ENCODE peak calls at places on chromosomes 11 and 22, in eight cellular contexts. P is NCI-H1694; L is stimulated activated CD8-positive, alpha-beta memory T cell treated with anti-CD3 and anti-CD28 coated beads, Interleukin-15, amount 100 ng/mL, for 4 hours; K is right lobe of liver; S is coronary artery; A is mammary epithelial cell; V is T follicular helper cell; M is T-helper 2 cell. U is an unnamed sample.

GRCh38 chr11:46367244-46367915 is 14.1 kb upstream of the MDK start:
- DNase-seq in S (no peak), K (peak), A (no peak), L (peak), P (peak), V (peak), M (peak), U (no peak)

GRCh38 chr11:19970944-19971343 is 189.3 kb downstream of the DBX1 start:
- DNase-seq in M (peak), A (no peak), S (no peak), K (no peak), P (no peak), L (no peak), V (no peak), U (no peak)

GRCh38 chr11:1458340-1459218 is 28.0 kb downstream of the MOB2 start:
- DNase-seq in L (no peak), P (no peak), S (peak), V (no peak), K (no peak), A (no peak), M (no peak), U (no peak)

GRCh38 chr22:42797021-42797420 is 60.1 kb downstream of the ARFGAP3 start:
- DNase-seq in S (no peak), M (no peak), A (no peak), K (no peak), L (no peak), V (no peak), P (peak), U (no peak)

GRCh38 chr11:47143322-47143721 is 33.4 kb downstream of the ARFGAP2 start:
- DNase-seq in S (no peak), A (peak), V (no peak), L (no peak), P (peak), K (no peak), M (no peak), U (no peak)

GRCh38 chr11:81870066-81870412 is 863.6 kb downstream of the FAM181B start:
- DNase-seq in M (no peak), P (no peak), S (no peak), A (no peak), K (no peak), V (no peak), L (no peak), U (no peak)

GRCh38 chr22:45448431-45448830 is 34.9 kb downstream of the RIBC2 start:
- DNase-seq in P (no peak), L (no peak), M (no peak), K (no peak), S (peak), V (no peak), A (no peak), U (peak)

GRCh38 chr22:17162731-17163130 is 3.7 kb upstream of the HDHD5 start:
- DNase-seq in P (no peak), L (no peak), S (no peak), M (no peak), V (no peak), K (no peak), A (no peak), U (no peak)

GRCh38 chr22:29290061-29290460 is 16.4 kb upstream of the GAS2L1 start:
- DNase-seq in S (no peak), L (no peak), P (no peak), A (no peak), M (no peak), K (no peak), V (no peak), U (no peak)

GRCh38 chr22:27416553-27417427 is 384.8 kb downstream of the MN1 start:
- DNase-seq in A (peak), V (no peak), M (no peak), S (no peak), P (no peak), K (no peak), L (no peak), U (no peak)

GRCh38 chr11:72773291-72773690 is 20.6 kb downstream of the STARD10 start:
- DNase-seq in P (peak), M (no peak), S (no peak), A (peak), L (no peak), V (no peak), K (no peak), U (no peak)

GRCh38 chr11:416051-416756 is 1.4 kb upstream of the SIGIRR start:
- DNase-seq in S (no peak), P (no peak), A (no peak), M (peak), K (peak), L (no peak), V (no peak), U (no peak)

GRCh38 chr11:79466411-79466810 is 25.6 kb upstream of the TENM4 start:
- DNase-seq in L (no peak), V (no peak), P (no peak), A (peak), M (no peak), S (no peak), K (no peak), U (no peak)

GRCh38 chr11:117315285-117316196 is 515 bp downstream of the BACE1 start:
- DNase-seq in A (no peak), S (no peak), P (no peak), L (no peak), V (no peak), M (peak), K (no peak), U (no peak)

GRCh38 chr11:126391970-126392637 is 36.6 kb downstream of the ST3GAL4 start:
- DNase-seq in K (no peak), S (no peak), A (peak), V (no peak), M (no peak), P (no peak), L (no peak), U (no peak)

U was measured in suprapubic skin.